ENCODE peak calls at places on chromosomes 12 and 14, in five cellular contexts. C, W, O, N and E are unnamed samples.

GRCh38 chr12:50689437-50689836 is 74.5 kb upstream of the ATF1 start:
- DNase-seq in C (no peak), W (peak; percentile 21), O (no peak), N (no peak), E (no peak)

GRCh38 chr14:75577090-75577489 is 1.3 kb upstream of the FLVCR2 start:
- DNase-seq in C (no peak), W (no peak), O (no peak), N (no peak), E (no peak)

GRCh38 chr14:74638970-74639369 is 26.9 kb upstream of the LTBP2 start:
- DNase-seq in C (no peak), W (no peak), O (no peak), N (no peak), E (no peak)

GRCh38 chr14:61854898-61855297 is 92.7 kb downstream of the SNAPC1 start:
- DNase-seq in C (no peak), W (no peak), O (no peak), N (no peak), E (no peak)

GRCh38 chr12:94109154-94109553 is 39.2 kb upstream of the PLXNC1 start:
- DNase-seq in C (no peak), W (peak; percentile 83), O (no peak), N (no peak), E (no peak)

GRCh38 chr12:124517260-124518050 is 50.0 kb downstream of the NCOR2 start:
- DNase-seq in C (no peak), W (peak; percentile 75), O (peak; percentile 70), N (peak; percentile 67), E (peak; percentile 92)

GRCh38 chr12:54371328-54372112 is 7.2 kb upstream of the GPR84 start:
- DNase-seq in C (no peak), W (no peak), O (no peak), N (no peak), E (no peak)

GRCh38 chr14:51817326-51817725 is 43.1 kb upstream of the GNG2 start:
- DNase-seq in C (no peak), W (no peak), O (no peak), N (no peak), E (no peak)

GRCh38 chr12:103548622-103549601 is 38.2 kb upstream of the STAB2 start:
- DNase-seq in C (peak; percentile 72), W (peak; percentile 75), O (no peak), N (peak; percentile 95), E (peak; percentile 74)

GRCh38 chr14:45247427-45247826 is 5.6 kb downstream of the MIS18BP1 start:
- DNase-seq in C (no peak), W (no peak), O (no peak), N (no peak), E (no peak)

GRCh38 chr14:66649515-66649914 is 141.6 kb downstream of the GPHN start:
- DNase-seq in C (no peak), W (no peak), O (no peak), N (no peak), E (no peak)

GRCh38 chr12:105257321-105257728 is 21.4 kb upstream of the APPL2 start:
- DNase-seq in C (no peak), W (no peak), O (no peak), N (peak; percentile 81), E (no peak)

GRCh38 chr12:29591140-29592020 is 93.9 kb upstream of the OVCH1 start:
- DNase-seq in C (peak; percentile 12), W (peak; percentile 35), O (no peak), N (no peak), E (no peak)

GRCh38 chr12:120598674-120599463 is 17.7 kb upstream of the POP5 start:
- DNase-seq in C (no peak), W (peak; percentile 61), O (peak; percentile 60), N (peak; percentile 44), E (peak; percentile 28)

GRCh38 chr12:115452751-115453281 is 768.8 kb upstream of the TBX3 start:
- DNase-seq in C (no peak), W (peak; percentile 37), O (no peak), N (no peak), E (no peak)

GRCh38 chr14:23061995-23062394 is 4.7 kb upstream of the CDH24 start:
- DNase-seq in C (no peak), W (peak; percentile 83), O (peak; percentile 36), N (peak; percentile 96), E (peak; percentile 61)

GRCh38 chr12:5787828-5788227 is 157.2 kb downstream of the ANO2 start:
- DNase-seq in C (no peak), W (no peak), O (no peak), N (no peak), E (no peak)

GRCh38 chr12:110248096-110248447 is 33.0 kb upstream of the ATP2A2 start:
- DNase-seq in C (no peak), W (no peak), O (no peak), N (no peak), E (peak; percentile 41)

GRCh38 chr12:21538259-21538658 is 12.2 kb downstream of the SPX start:
- DNase-seq in C (no peak), W (no peak), O (no peak), N (peak; percentile 65), E (no peak)

GRCh38 chr12:49358548-49359141 is 8.6 kb upstream of the SPATS2 start:
- DNase-seq in C (peak; percentile 79), W (peak; percentile 75), O (no peak), N (peak; percentile 63), E (peak; percentile 53)

GRCh38 chr14:64723691-64724577 is 19.7 kb downstream of the PLEKHG3 start:
- DNase-seq in C (no peak), W (peak; percentile 77), O (peak; percentile 48), N (no peak), E (no peak)

GRCh38 chr12:65619018-65619417 is 205.3 kb upstream of the HMGA2 start:
- DNase-seq in C (no peak), W (no peak), O (no peak), N (no peak), E (no peak)

GRCh38 chr12:98228619-98229538 is 286.5 kb upstream of the TMPO start:
- DNase-seq in C (no peak), W (no peak), O (no peak), N (no peak), E (no peak)

GRCh38 chr12:67501362-67501761 is 147.2 kb upstream of the DYRK2 start:
- DNase-seq in C (no peak), W (no peak), O (no peak), N (no peak), E (no peak)

GRCh38 chr12:95083938-95084337 is 10.5 kb upstream of the NR2C1 start:
- DNase-seq in C (peak; percentile 87), W (peak; percentile 30), O (no peak), N (no peak), E (no peak)

GRCh38 chr14:26596722-26597030 is 1.2 kb downstream of the NOVA1 start:
- DNase-seq in C (no peak), W (peak; percentile 11), O (no peak), N (no peak), E (no peak)
- H3K27ac ChIP-seq in C (peak overlapping the region; percentile 76), W (no peak overlapping the region), O (peak overlapping the region; percentile 74), N (no peak overlapping the region), E (peak overlapping the region; percentile 85)

GRCh38 chr12:79300199-79300568 is 390.6 kb downstream of the PAWR start:
- DNase-seq in C (no peak), W (peak; percentile 21), O (no peak), N (peak; percentile 59), E (no peak)

GRCh38 chr12:79301181-79301580 is 389.6 kb downstream of the PAWR start:
- DNase-seq in C (no peak), W (no peak), O (no peak), N (no peak), E (no peak)

GRCh38 chr12:79302171-79302841 is 388.5 kb downstream of the PAWR start:
- DNase-seq in C (no peak), W (no peak), O (no peak), N (no peak), E (no peak)

GRCh38 chr12:79298511-79298910 is 392.3 kb downstream of the PAWR start:
- DNase-seq in C (no peak), W (no peak), O (no peak), N (peak; percentile 14), E (no peak)

DNA sequence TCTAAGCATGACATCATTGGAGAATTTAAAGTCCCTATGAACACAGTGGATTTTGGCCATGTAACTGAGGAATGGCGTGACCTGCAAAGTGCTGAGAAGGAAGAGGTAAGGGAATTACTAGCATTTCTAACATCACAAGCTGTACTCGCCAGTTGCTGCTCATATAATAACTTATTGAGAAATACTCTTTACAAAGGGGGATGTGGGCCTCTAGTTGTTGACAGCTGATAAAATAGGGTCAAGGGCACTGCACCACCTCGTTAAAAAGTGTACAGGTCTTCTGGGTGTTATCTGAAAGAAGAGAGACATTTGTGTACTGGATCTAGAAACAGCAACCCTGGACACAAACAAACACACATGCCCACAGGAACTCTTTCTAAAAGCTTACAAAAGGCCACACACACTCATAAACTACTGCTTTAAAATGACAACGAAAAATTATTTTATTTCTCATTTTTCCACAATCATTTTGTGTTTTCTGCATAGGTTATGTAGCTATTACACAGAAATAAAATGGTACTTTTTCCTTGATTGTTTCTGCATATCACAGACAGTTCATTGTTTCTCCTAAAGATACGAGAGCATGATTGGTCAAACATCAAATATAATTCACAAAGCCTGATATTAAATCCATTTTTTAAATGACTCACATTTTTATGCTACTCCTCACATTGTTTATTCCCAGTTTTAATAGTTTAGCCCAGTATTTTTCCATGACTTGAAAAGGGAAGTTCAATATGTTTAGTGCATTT is 391.1 kb downstream of the PAWR start:
- DNase-seq in C (no peak), W (no peak), O (no peak), N (no peak), E (no peak)
- H3K27ac ChIP-seq in C (no peak overlapping the region), W (no peak overlapping the region), O (no peak overlapping the region), N (no peak overlapping the region), E (no peak overlapping the region)

GRCh38 chr12:130335517-130336392 is 1.9 kb upstream of the PIWIL1 start:
- DNase-seq in C (peak; percentile 65), W (peak; percentile 83), O (no peak), N (peak; percentile 48), E (no peak)

GRCh38 chr12:130336723-130337475 is 788 bp upstream of the PIWIL1 start:
- DNase-seq in C (no peak), W (no peak), O (no peak), N (no peak), E (no peak)

GRCh38 chr12:130334937-130335336 is 2.8 kb upstream of the PIWIL1 start:
- DNase-seq in C (no peak), W (no peak), O (no peak), N (no peak), E (no peak)

GRCh38 chr12:130333341-130333740 is 4.3 kb upstream of the PIWIL1 start:
- DNase-seq in C (no peak), W (no peak), O (no peak), N (no peak), E (no peak)

GRCh38 chr12:130334399-130334798 is 3.3 kb upstream of the PIWIL1 start:
- DNase-seq in C (no peak), W (no peak), O (no peak), N (no peak), E (no peak)
- H3K27ac ChIP-seq in C (no peak overlapping the region), W (no peak overlapping the region), O (no peak overlapping the region), N (no peak overlapping the region), E (no peak overlapping the region)

DNA sequence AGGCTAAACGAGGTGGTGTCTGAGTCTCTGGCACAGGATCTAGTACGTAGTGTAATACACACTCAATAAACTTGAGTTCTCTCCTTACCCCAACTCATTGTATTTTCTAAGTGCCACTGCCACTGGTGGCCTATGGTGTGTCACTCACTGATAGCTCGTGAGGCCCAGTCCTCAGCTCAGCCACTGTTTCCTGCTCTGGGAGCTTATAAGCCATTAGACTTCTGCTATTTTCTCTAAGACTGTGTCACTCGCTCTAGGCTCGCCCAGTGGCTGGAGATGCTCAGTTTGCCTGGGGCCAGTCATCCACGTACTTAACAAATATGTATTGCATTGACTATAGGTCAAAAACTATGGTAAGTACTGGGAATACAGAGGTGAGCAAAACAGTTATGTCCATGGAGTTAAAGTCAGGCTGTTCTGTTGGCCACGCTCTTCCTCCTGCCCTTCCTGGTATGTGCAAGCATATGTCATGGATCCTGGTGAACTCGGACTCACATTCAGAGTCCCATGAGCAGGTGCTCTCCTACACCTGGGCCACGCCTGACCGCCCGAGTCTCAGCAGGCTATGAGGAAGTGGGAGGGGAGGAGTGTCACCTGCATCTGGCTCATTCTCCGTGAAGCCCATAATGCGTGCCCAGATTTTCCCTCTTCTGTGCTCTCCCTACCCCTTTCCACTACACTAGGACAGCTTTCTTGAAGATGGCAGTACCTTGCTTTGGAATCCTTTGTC is 41.6 kb downstream of the DEGS2 start:
- DNase-seq in C (no peak), W (no peak), O (peak; percentile 72), N (no peak), E (no peak)
- H3K27ac ChIP-seq in C (no peak overlapping the region), W (no peak overlapping the region), O (no peak overlapping the region), N (no peak overlapping the region), E (no peak overlapping the region)